ENCODE peak calls at places on chromosomes 5 and 9, in nine cellular contexts. Y is heart right ventricle, B is lower lobe of right lung, T is brain microvascular endothelial cell, I is heart left ventricle, M is neural crest cell, R is lower leg skin, X is foreskin fibroblast, K is AG10803. U is an unnamed sample.

GRCh38 chr5:78327761-78328510 is 32.5 kb upstream of the SCAMP1 start:
- DNase-seq in Y (no peak), B (no peak), T (no peak), I (no peak), M (no peak), R (no peak), X (no peak), K (no peak), U (no peak)

GRCh38 chr9:112176410-112177010 is 1.4 kb upstream of the SUSD1 start:
- DNase-seq in Y (no peak), B (no peak), T (no peak), I (no peak), M (no peak), R (no peak), X (no peak), K (no peak), U (no peak)

GRCh38 chr5:179765400-179765799 is 28.4 kb upstream of the LTC4S start:
- DNase-seq in Y (peak), B (no peak), T (peak), I (peak), M (no peak), R (no peak), X (peak), K (peak), U (peak)

GRCh38 chr5:107241841-107242240 is 428.9 kb downstream of the EFNA5 start:
- DNase-seq in Y (no peak), B (no peak), T (no peak), I (no peak), M (no peak), R (no peak), X (no peak), K (no peak), U (no peak)

GRCh38 chr5:55472642-55473041 is 62.1 kb downstream of the PLPP1 start:
- DNase-seq in Y (no peak), B (no peak), T (no peak), I (no peak), M (no peak), R (no peak), X (no peak), K (no peak), U (no peak)

GRCh38 chr5:175696139-175696854 is 38.4 kb downstream of the HRH2 start:
- DNase-seq in Y (peak), B (peak), T (peak), I (peak), M (peak), R (peak), X (no peak), K (no peak), U (no peak)

GRCh38 chr9:113682297-113682771 is 193.8 kb upstream of the ZNF618 start:
- DNase-seq in Y (peak), B (peak), T (peak), I (peak), M (peak), R (peak), X (peak), K (peak), U (peak)

GRCh38 chr9:132350861-132351315 is 3.9 kb downstream of the SETX start:
- DNase-seq in Y (no peak), B (no peak), T (no peak), I (no peak), M (no peak), R (no peak), X (no peak), K (peak), U (no peak)

GRCh38 chr5:16600397-16600796 is 16.4 kb downstream of the RETREG1 start:
- DNase-seq in Y (peak), B (peak), T (peak), I (peak), M (peak), R (peak), X (peak), K (no peak), U (no peak)

GRCh38 chr9:136075881-136076678 is 19.0 kb downstream of the NACC2 start:
- DNase-seq in Y (no peak), B (peak), T (no peak), I (peak), M (no peak), R (no peak), X (no peak), K (no peak), U (no peak)

GRCh38 chr5:24791326-24791725 is 146.5 kb upstream of the CDH10 start:
- DNase-seq in Y (no peak), B (no peak), T (no peak), I (no peak), M (no peak), R (no peak), X (no peak), K (no peak), U (no peak)

DNA sequence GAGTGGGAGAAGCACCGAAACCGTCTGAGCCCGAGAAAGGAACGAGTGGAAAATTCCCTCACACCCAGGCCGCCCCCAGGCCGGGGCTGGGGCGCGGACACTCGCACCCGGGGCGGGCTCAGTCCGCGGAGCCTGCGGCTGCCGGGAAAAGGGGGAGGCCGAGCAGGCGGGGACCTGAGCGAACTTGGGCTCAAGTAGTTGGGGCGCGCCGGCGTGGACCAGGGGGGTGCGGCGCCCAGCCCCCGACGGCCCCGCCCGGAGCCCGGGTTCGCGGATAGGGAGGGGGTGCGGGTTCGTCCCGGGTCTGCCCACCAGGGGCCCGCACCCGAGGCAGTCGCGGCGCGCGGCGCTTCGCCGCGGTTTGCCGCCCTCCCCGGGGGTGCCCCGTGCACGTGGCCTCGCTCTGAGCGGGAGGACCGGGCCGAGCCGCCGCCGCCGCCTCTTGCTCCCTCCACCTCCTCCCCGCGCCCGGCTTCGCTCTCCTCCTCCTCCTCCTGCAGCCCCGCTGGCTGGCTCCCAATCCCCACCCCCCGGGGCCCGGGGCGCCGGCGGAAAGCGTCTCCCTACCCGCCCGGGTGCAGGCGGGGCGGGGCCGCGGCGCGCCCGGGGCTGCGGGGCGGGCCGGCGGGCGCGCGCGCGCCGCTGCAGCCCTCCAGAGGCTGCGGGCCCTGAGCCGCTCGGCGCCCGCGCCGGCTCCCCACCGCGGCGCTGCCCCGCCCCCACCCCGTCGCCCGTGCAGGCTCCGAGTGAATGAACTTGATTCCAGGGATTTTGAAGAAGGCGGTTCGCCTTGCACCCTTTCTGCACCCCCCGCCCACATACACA is 1.2 kb upstream of the NFIB start:
- DNase-seq in Y (peak), B (peak), T (peak), I (peak), M (peak), R (peak), X (peak), K (no peak), U (no peak)
- TF ChIP-seq CTCF in Y (no peak), B (no peak), T (no peak), I (no peak), M (no peak), R (no peak), X (no peak), K (no peak), U (no peak)

DNA sequence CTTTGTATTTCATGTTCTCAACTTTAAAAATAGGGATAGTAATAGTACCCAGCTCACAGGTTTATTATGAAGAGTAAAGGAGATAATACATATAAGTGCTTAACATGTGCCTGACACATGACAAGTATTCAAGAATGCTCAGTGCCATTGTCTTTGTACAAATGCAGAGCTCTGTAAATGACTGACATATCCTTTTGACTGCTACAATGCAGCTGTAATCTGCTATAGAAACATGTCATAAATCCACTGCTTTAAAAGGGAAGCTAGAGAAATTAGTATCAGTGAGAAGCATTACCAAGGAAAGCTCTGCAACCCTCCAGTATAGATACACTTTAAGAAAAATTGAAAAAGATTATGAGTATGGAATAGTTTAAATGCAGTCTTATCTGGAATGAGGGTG is 18.0 kb downstream of the ERAP1 start:
- DNase-seq in Y (no peak), B (no peak), T (no peak), I (no peak), M (no peak), R (no peak), X (no peak), K (no peak), U (no peak)
- TF ChIP-seq CTCF in Y (no peak), B (no peak), T (no peak), I (no peak), M (no peak), R (no peak), X (no peak), K (no peak), U (no peak)

GRCh38 chr9:75870450-75870849 is 20.0 kb upstream of the PCSK5 start:
- DNase-seq in Y (no peak), B (no peak), T (no peak), I (no peak), M (no peak), R (no peak), X (no peak), K (no peak), U (no peak)

GRCh38 chr9:75876999-75877647 is 13.3 kb upstream of the PCSK5 start:
- DNase-seq in Y (no peak), B (no peak), T (no peak), I (no peak), M (no peak), R (no peak), X (no peak), K (no peak), U (no peak)

GRCh38 chr9:75871624-75872023 is 18.8 kb upstream of the PCSK5 start:
- DNase-seq in Y (no peak), B (no peak), T (no peak), I (no peak), M (no peak), R (no peak), X (no peak), K (no peak), U (no peak)

GRCh38 chr9:75869236-75869635 is 21.2 kb upstream of the PCSK5 start:
- DNase-seq in Y (no peak), B (no peak), T (no peak), I (no peak), M (no peak), R (no peak), X (peak), K (no peak), U (no peak)

DNA sequence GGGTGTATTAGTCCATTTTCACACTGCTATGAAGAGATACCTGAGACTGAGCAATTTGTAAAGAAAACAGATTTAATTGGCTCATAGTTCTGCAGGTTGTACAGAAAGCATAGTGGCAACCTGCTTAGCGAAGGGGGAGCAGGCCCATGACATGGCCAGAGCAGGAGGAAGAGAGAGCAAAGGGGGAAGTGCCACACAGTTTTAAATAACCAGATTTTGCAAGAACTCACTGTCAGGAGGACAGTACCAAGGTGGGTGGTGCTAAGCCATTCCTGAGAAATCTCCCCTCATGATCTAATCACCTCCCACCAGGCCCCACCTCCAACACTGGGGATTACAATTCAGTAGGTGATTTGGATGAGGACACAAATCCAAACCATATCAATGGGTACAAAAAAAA is 16.8 kb upstream of the PCSK5 start:
- DNase-seq in Y (no peak), B (no peak), T (no peak), I (no peak), M (no peak), R (no peak), X (no peak), K (no peak), U (no peak)
- TF ChIP-seq CTCF in Y (no peak), B (no peak), T (no peak), I (no peak), M (no peak), R (no peak), X (no peak), K (no peak), U (no peak)

DNA sequence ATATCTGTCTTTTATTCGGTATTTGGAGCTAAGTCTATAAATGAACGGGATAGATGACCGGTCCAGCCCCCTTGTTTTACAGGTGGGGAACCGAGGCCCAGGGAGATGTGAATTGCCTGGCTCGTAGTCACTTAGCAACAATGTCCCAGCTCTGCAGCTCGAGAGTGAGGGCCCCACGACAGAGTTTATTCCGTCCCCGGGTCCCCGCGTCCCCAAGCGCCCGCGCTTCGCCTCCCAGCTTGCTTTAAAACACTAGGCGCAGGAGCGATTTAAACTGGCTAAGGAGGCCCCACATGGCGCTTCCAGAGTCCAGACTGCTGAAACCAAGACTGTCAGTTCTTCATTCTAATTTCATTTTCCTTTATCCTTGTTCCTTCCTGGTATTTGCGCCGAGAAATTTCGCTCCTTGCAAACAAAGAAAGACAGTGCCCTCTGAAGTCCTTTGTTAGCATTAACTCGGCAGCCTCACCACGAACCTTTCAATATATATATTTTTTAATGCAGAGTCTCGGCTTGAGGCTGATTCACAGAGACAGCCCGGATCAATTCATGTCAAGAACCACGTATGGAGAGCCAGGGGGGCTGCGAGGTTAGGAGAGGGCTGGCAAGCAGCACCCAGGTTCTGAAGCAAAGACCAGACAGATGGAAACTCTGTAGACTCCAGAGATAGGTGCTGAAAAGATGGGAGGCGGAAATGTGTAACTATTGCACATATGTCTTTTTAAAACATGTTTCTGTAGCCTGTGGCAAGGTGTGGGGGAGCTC is 1.4 kb upstream of the ENC1 start:
- DNase-seq in Y (peak), B (peak), T (peak), I (peak), M (no peak), R (peak), X (peak), K (peak), U (peak)
- TF ChIP-seq CTCF in Y (peak), B (peak), T (peak), I (peak), M (peak), R (no peak), X (peak), K (peak), U (peak)